ENCODE peak calls at places on chromosomes 11 and 22, in eight cellular contexts. X, A, S, D, Q, K, Z and H are unnamed samples.
A peak's percentile ranks its signal among the peaks of the same experiment; 100 is the strongest.

GRCh38 chr11:85123752-85124231 is 503.4 kb downstream of the DLG2 start:
- DNase-seq in X (no peak), A (no peak), S (no peak), D (no peak), Q (no peak), K (no peak), Z (no peak), H (no peak)

GRCh38 chr11:73267921-73268540 is 4.1 kb upstream of the P2RY6 start:
- DNase-seq in X (no peak), A (no peak), S (no peak), D (no peak), Q (no peak), K (no peak), Z (no peak), H (no peak)

GRCh38 chr11:69008774-69009440 is 4.1 kb downstream of the MRGPRF start:
- DNase-seq in X (peak; percentile 81), A (peak; percentile 64), S (no peak), D (peak; percentile 89), Q (peak; percentile 98), K (peak; percentile 96), Z (peak; percentile 90), H (peak; percentile 80)

GRCh38 chr11:112459001-112459400 is 198.3 kb upstream of the PLET1 start:
- DNase-seq in X (no peak), A (no peak), S (no peak), D (no peak), Q (peak; percentile 34), K (no peak), Z (no peak), H (no peak)

GRCh38 chr11:69483696-69484426 is 2.4 kb downstream of the LINC01488 start:
- DNase-seq in X (no peak), A (no peak), S (no peak), D (no peak), Q (no peak), K (no peak), Z (no peak), H (no peak)

GRCh38 chr11:66069715-66070603 is at the start of gene PACS1:
- DNase-seq in X (peak; percentile 47), A (peak; percentile 45), S (peak; percentile 92), D (peak; percentile 40), Q (peak; percentile 70), K (peak; percentile 74), Z (no peak), H (peak; percentile 51)

GRCh38 chr11:13291361-13291760 is 13.8 kb downstream of the BMAL1 start:
- DNase-seq in X (no peak), A (no peak), S (no peak), D (no peak), Q (no peak), K (no peak), Z (no peak), H (no peak)

GRCh38 chr11:285894-286220 is 3.1 kb upstream of the PGGHG start:
- DNase-seq in X (no peak), A (no peak), S (no peak), D (no peak), Q (no peak), K (no peak), Z (no peak), H (no peak)

GRCh38 chr11:111302298-111302697 is 4.0 kb downstream of the POU2AF3 start:
- DNase-seq in X (no peak), A (no peak), S (no peak), D (no peak), Q (no peak), K (no peak), Z (no peak), H (no peak)

GRCh38 chr11:85866137-85866827 is 11.1 kb downstream of the CCDC83 start:
- DNase-seq in X (no peak), A (no peak), S (no peak), D (no peak), Q (no peak), K (no peak), Z (no peak), H (no peak)

GRCh38 chr11:76665921-76666351 is 4.6 kb downstream of the LRRC32 start:
- DNase-seq in X (no peak), A (no peak), S (no peak), D (no peak), Q (no peak), K (no peak), Z (no peak), H (no peak)

GRCh38 chr11:1223346-1224108 is 661 bp downstream of the MUC5B start:
- DNase-seq in X (no peak), A (no peak), S (no peak), D (no peak), Q (no peak), K (no peak), Z (no peak), H (no peak)

GRCh38 chr22:45534339-45535192 is 31.9 kb downstream of the FBLN1 start:
- DNase-seq in X (no peak), A (no peak), S (no peak), D (no peak), Q (peak; percentile 96), K (no peak), Z (no peak), H (no peak)

GRCh38 chr11:73875840-73876239 is 806 bp downstream of the COA4 start:
- DNase-seq in X (no peak), A (no peak), S (peak; percentile 8), D (no peak), Q (no peak), K (no peak), Z (no peak), H (peak; percentile 5)

GRCh38 chr22:49046546-49047305 is 780.9 kb downstream of the BRD1 start:
- DNase-seq in X (no peak), A (no peak), S (peak; percentile 83), D (no peak), Q (no peak), K (peak; percentile 50), Z (no peak), H (peak; percentile 5)

GRCh38 chr11:35142481-35143207 is 3.7 kb downstream of the CD44 start:
- DNase-seq in X (no peak), A (no peak), S (no peak), D (no peak), Q (peak; percentile 44), K (no peak), Z (no peak), H (peak; percentile 67)
- TF ChIP-seq CTCF in X (no peak), A (no peak), S (no peak), D (no peak), Q (no peak), K (no peak), Z (no peak), H (peak; percentile 45)

DNA sequence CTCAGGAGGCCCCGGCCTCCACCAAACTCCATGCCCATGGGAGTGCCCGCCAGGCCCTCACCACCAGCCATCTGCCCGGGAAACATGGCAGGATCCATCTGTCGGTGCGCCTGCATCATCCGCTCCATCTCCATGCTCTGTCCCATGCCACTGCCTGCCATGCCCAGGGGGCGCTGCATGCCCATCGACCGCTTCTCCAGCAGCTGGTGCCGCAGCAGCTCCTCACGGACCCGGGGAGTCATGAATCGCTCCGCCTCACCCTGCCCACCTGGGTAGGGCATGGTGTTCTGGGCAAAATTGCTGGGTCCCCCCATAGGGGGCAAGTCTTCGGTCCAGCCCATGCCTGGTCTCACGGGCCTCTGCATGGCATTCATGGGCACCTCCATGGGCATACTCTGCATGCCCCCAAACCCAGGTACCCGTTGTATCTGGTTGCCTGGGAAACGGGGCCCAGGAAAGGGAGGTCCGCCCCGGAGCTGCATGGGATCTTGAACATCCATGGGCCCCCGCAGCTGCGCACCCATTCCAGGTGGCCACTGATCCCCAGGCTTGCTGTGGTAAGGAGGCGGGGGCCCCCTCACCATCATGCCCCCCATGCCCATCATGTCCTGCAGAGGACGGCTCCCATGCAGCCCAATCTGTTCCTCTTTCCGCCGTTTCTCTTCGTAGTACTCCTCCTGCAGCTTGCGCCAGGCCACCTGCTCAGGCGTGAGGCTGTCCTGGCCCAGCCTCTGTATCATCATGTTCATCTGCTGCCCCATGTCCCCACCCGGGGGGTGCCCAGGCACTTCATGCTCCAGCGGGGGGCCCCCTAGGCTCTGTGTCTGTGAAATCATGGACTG is 18.0 kb downstream of the CXCR5 start:
- DNase-seq in X (no peak), A (no peak), S (no peak), D (no peak), Q (peak; percentile 20), K (no peak), Z (no peak), H (no peak)
- TF ChIP-seq CTCF in X (no peak), A (no peak), S (no peak), D (no peak), Q (peak; percentile 8), K (peak; percentile 12), Z (peak; percentile 12), H (no peak)

GRCh38 chr22:50694099-50694498 is 21.5 kb downstream of the SHANK3 start:
- DNase-seq in X (no peak), A (no peak), S (no peak), D (no peak), Q (peak; percentile 15), K (no peak), Z (no peak), H (no peak)

GRCh38 chr22:50693462-50693861 is 20.8 kb downstream of the SHANK3 start:
- DNase-seq in X (no peak), A (no peak), S (no peak), D (no peak), Q (no peak), K (no peak), Z (no peak), H (no peak)

GRCh38 chr22:50688448-50688847 is 15.8 kb downstream of the SHANK3 start:
- DNase-seq in X (peak; percentile 5), A (no peak), S (no peak), D (no peak), Q (no peak), K (no peak), Z (no peak), H (no peak)

GRCh38 chr22:50694766-50695420 is 22.3 kb downstream of the SHANK3 start:
- DNase-seq in X (no peak), A (no peak), S (no peak), D (no peak), Q (no peak), K (no peak), Z (no peak), H (no peak)

DNA sequence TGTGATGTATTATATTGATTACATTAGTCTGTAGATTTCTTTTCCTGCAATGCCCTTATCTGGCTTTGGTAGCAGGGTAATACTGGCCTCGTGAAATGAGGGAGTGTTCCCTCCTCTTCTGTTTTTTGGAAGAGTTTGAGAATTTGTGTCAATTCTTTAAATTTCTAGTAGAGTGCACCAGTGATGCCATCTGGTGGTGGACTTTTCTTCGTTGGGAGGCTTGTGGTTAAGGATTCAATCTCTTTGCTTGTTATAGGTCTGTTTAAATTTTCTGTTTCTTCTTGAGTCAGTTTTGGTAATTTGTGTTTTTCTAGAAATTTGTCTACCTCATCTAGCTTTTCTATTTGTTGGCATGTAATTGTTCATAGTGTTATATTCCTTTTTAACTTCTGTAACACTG is 18.9 kb downstream of the SHANK3 start:
- DNase-seq in X (no peak), A (no peak), S (no peak), D (peak; percentile 8), Q (peak; percentile 73), K (no peak), Z (no peak), H (peak; percentile 47)
- TF ChIP-seq CTCF in X (no peak), A (peak; percentile 12), S (peak; percentile 58), D (peak; percentile 63), Q (peak; percentile 49), K (peak; percentile 50), Z (peak; percentile 46), H (peak; percentile 44)

DNA sequence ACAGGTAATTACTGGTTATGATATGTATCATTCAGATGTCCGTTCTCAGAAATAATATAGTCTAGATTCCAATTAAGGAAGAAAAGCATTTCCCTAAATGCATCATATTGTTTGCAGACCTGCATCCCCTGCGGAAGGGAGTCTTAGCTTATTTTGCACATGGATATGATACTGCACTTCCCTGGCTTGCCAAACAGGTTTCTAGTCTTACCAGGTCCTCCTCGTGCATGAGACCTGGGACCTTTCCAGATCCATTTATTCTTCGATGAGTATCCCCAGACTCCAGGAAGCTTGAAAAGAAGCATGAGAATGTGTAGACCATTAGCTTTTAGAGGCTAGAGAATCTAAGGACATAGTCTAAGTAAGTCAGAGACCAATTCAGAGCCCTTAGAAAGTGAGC is 30.6 kb downstream of the CYB5R2 start:
- DNase-seq in X (no peak), A (no peak), S (no peak), D (no peak), Q (no peak), K (no peak), Z (no peak), H (no peak)
- TF ChIP-seq CTCF in X (no peak), A (no peak), S (no peak), D (no peak), Q (no peak), K (no peak), Z (no peak), H (no peak)